ENCODE peak calls at places on chromosomes 11 and 22, in five cellular contexts. G is psoas muscle, W is upper lobe of left lung, K is neural crest cell, I is heart left ventricle. T is an unnamed sample.

GRCh38 chr11:76523147-76523546 is 78.3 kb downstream of the EMSY start:
- DNase-seq in K (no peak), I (no peak), G (no peak), W (no peak), T (no peak)

GRCh38 chr11:37525336-37525735 is 927.3 kb upstream of the RAG2 start:
- DNase-seq in K (no peak), I (no peak), W (no peak), G (no peak), T (no peak)

GRCh38 chr22:28999510-29000224 is 62.0 kb downstream of the C22orf31 start:
- DNase-seq in K (no peak), W (no peak), G (no peak), I (no peak), T (no peak)

GRCh38 chr11:108538502-108538901 is 40.3 kb upstream of the POGLUT3 start:
- DNase-seq in G (no peak), K (no peak), I (no peak), W (no peak), T (no peak)

GRCh38 chr11:69003866-69004311 is 9.2 kb downstream of the MRGPRF start:
- DNase-seq in K (no peak), W (no peak), G (peak), I (no peak), T (no peak)

GRCh38 chr11:18522388-18522787 is 4.4 kb downstream of the TSG101 start:
- DNase-seq in W (no peak), G (no peak), K (no peak), I (no peak), T (no peak)

GRCh38 chr11:115709297-115709696 is 205.1 kb upstream of the CADM1 start:
- DNase-seq in I (no peak), K (no peak), W (no peak), G (no peak), T (no peak)

GRCh38 chr22:37371491-37371890 is 55.8 kb downstream of the ELFN2 start:
- DNase-seq in W (no peak), K (no peak), I (no peak), G (no peak), T (no peak)

GRCh38 chr11:127106142-127106541 is 105.6 kb upstream of the KIRREL3 start:
- DNase-seq in K (no peak), W (peak), G (no peak), I (no peak), T (no peak)

GRCh38 chr11:75516886-75517285 is 8.9 kb downstream of the GDPD5 start:
- DNase-seq in G (no peak), K (no peak), W (no peak), I (no peak), T (no peak)

GRCh38 chr11:15641191-15641810 is 526.6 kb downstream of the INSC start:
- DNase-seq in G (no peak), I (no peak), K (no peak), W (no peak), T (no peak)

GRCh38 chr22:44712962-44713361 is 11.0 kb downstream of the PRR5 start:
- DNase-seq in G (no peak), W (no peak), K (no peak), I (no peak), T (no peak)

GRCh38 chr11:1515082-1516060 is 28.8 kb upstream of the MOB2 start:
- DNase-seq in W (peak), I (peak), K (peak), G (peak), T (peak)

GRCh38 chr22:23288301-23289129 is 108.2 kb downstream of the BCR start:
- DNase-seq in I (no peak), G (no peak), W (no peak), K (no peak), T (no peak)

DNA sequence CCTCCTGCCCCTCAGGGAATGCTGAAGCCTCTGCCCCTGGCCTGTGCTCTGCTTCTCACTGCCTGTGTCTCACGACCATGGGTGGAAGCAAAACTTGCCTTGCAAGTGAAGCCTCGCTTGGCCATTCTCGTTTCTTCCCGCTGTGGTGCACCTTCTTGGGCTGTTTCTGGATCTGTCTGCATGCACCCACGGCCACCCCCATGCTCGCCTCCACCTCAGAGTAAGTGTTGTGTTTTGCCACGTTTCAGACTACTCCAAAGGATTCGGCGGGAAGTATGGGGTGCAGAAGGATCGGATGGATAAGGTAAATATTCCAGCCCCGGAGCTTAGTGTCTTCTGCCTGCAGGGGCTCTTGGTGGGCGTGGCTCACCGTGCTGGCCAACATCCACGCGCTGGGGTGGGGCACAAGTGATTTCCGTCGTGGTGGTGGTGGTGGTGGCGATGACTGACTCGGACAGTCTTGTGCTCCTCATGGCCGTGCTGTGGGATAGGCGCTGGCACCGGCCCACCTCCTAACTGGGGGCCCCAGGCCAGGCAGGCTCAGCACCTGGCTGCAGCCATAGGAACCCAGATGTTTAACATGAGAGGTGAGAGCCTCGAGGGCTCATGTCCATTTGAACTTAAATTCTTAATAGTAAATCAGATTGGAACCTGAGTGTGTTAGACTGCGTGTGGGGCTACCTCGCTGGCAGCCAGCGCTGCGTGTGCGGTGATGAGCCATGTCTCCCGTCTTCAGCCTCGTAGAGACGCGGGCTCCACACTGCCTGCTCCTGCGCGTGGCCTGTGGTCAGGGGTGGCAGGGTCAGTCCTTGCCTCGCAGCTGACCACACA is 24.6 kb downstream of the CTTN start:
- DNase-seq in I (no peak), G (no peak), K (no peak), W (no peak), T (no peak)
- TF ChIP-seq CTCF in I (no peak), G (no peak), K (no peak), W (no peak), T (no peak)

GRCh38 chr11:35763301-35763700 is 100.7 kb downstream of the TRIM44 start:
- DNase-seq in G (no peak), I (no peak), W (no peak), K (no peak), T (no peak)

GRCh38 chr11:35765211-35765610 is 102.6 kb downstream of the TRIM44 start:
- DNase-seq in K (no peak), I (no peak), G (no peak), W (no peak), T (no peak)

GRCh38 chr11:35766651-35767050 is 104.1 kb downstream of the TRIM44 start:
- DNase-seq in G (no peak), W (no peak), I (no peak), K (no peak), T (no peak)

GRCh38 chr11:35763772-35764171 is 101.2 kb downstream of the TRIM44 start:
- DNase-seq in W (no peak), I (no peak), G (no peak), K (no peak), T (no peak)

DNA sequence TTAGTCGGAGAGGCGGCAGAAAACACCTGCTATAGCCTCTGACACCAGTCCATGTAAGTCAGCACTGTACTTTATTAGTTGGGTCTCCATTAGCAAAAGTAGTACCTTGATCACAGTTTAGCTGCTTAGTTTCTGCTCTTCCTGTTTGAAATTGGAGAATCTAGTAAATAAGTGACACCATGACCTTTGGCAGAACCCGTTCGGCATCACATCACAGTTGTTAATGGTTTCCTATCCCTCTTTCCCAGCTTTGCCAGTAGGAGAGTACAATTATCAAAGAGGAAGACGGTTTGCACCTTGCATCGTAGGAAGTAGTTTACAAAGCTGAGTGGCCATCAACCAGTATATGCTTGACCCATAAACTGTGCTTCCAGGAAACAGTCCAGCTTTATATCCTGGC is 101.8 kb downstream of the TRIM44 start:
- DNase-seq in K (no peak), G (no peak), W (no peak), I (no peak), T (no peak)
- TF ChIP-seq CTCF in K (no peak), G (no peak), W (no peak), I (no peak), T (no peak)

GRCh38 chr11:113249491-113249763 is 65.0 kb upstream of the TTC12 start:
- DNase-seq in K (no peak), W (no peak), I (no peak), G (no peak), T (no peak)
- TF ChIP-seq CTCF in K (peak), W (no peak), I (no peak), G (peak), T (no peak)

DNA sequence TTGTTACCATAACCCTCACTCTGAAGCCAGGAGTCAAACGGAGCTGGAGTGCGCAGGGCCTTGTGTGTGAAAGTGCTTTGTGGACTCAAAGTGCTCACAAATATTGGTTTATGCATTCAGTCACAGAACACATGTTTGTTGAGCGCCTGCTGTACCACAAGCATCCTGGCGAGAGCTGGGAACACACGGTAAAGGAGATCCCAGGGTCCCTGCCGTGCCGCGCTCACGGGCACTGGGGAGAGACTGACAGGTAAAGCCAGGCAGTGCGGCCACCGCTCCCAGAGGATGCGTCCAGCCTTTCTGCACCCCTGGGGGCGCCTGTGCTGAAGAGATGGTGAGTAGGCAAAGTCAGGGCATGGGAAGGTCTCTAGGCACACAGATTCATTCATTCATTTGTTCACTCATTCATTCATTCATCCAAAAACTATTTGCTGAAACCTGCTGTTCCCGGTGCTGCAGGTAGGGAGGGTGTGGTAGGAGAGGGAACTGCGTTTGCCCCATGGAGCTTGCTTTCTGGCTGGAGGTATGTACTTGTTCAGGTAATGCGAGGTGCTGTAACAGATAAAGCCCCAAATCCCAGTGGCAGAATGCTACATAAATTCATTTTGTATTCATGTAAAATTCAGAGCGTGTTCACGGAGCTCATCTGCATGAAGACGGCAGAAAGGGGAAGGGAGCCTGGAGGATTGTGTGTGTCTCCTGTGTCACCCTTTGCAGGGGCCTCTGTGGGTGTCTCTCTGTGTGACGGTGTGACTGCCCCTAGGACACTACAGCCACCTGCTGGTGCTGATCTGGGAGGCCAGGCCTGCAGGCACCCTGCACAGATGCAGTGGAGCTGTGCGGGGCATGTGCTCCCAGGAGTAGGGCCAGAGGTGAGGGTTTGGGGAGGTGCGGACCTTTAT is 167.0 kb upstream of the B3GAT1 start:
- DNase-seq in W (no peak), K (no peak), I (peak), G (no peak), T (no peak)
- TF ChIP-seq CTCF in W (no peak), K (peak), I (no peak), G (no peak), T (no peak)

GRCh38 chr11:6568191-6568918 is 35.1 kb downstream of the RRP8 start:
- DNase-seq in I (peak), G (peak), W (no peak), K (peak), T (no peak)
- TF ChIP-seq CTCF in I (no peak), G (no peak), W (no peak), K (no peak), T (no peak)

DNA sequence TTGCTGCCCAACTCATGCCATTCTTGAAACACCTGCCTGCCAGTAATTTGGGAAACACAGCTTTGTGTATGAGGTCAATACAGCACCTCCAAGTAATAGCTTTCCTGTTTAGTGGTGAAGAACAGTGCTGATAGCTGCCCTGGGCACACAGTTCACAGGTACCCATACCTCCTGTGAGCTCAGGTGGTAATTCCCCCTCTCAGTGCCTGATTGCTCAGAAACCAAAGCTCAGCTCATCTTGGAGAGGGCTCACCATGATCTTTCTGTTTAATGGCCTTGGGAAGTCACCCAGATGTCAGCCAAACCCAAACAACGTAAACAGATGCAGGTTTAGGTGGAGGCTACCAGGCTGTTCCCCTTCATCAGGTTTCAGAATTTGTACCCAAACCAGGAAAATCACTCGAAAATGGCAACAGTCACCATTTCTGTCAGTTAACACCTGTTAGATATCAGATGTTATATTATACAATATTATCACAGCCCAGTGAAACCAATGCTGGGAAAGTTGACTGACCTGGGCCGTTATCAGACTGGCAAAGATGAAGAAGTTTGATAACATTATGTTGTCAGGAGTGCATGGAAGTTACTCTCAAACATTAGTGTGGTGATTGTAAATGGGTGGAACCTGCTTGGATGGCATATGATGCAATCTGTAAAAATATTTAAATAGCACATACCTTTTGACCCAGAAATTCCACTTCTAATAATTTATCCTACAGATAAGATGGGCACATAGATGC is 18.9 kb downstream of the VSTM5 start:
- DNase-seq in G (no peak), W (no peak), I (no peak), K (no peak), T (no peak)
- TF ChIP-seq CTCF in G (no peak), W (no peak), I (no peak), K (no peak), T (no peak)

GRCh38 chr22:31104869-31105268 is 2.5 kb downstream of the SELENOM start:
- DNase-seq in G (no peak), K (peak), W (no peak), I (no peak), T (no peak)
- TF ChIP-seq CTCF in G (peak), K (peak), W (no peak), I (peak), T (no peak)

DNA sequence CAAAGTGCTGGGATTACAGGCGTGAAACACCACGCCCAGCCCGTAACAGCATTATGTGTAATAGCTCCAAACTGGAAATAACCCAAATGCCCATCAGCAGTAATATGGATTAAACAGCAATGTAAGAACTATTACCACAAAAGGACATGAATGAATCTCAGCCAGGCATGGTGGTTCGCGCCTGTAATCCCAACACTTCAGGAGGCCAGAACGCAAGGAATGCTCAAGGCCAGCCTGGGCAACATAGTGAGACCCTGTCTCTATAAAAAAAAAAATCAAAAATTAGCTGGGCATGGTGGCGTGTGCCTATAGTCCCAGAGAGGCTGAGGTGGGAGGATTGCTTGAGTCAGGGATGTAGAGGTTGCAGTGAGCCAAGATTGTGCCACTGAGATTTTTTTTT is 3.1 kb upstream of the DPF2 start:
- DNase-seq in G (no peak), I (no peak), W (no peak), K (no peak), T (no peak)
- TF ChIP-seq CTCF in G (no peak), I (no peak), W (no peak), K (no peak), T (no peak)

GRCh38 chr22:45731798-45732495 is 60.3 kb downstream of the ATXN10 start:
- DNase-seq in G (no peak), K (no peak), W (peak), I (no peak), T (no peak)
- TF ChIP-seq CTCF in G (no peak), K (peak), W (peak), I (no peak), T (no peak)